ENCODE peak calls at places on chromosomes 12 and 14, in six cellular contexts. T is CD4-positive, alpha-beta T cell; I is adrenal gland; A is dorsolateral prefrontal cortex; Z is cardiac muscle cell; B is keratinocyte. W is an unnamed sample.
A peak's percentile ranks its signal among the peaks of the same experiment; 100 is the strongest.

GRCh38 chr14:101474563-101475467 is 86.5 kb upstream of the DIO3 start:
- DNase-seq in B (no peak), I (no peak), A (peak; percentile 30), Z (no peak), T (no peak), W (no peak)

GRCh38 chr12:40662366-40662765 is 29.9 kb upstream of the CNTN1 start:
- DNase-seq in T (no peak), Z (no peak), B (no peak), I (no peak), A (no peak), W (no peak)

GRCh38 chr12:3099146-3099545 is 22.0 kb downstream of the TSPAN9 start:
- DNase-seq in I (no peak), Z (no peak), B (no peak), T (no peak), A (no peak), W (no peak)

GRCh38 chr12:94204647-94205247 is 56.4 kb downstream of the PLXNC1 start:
- DNase-seq in I (no peak), B (no peak), T (no peak), Z (no peak), A (no peak), W (no peak)

GRCh38 chr12:99386907-99387306 is 260.6 kb upstream of the GARIN6 start:
- DNase-seq in T (no peak), I (no peak), B (peak; percentile 0), A (no peak), Z (peak; percentile 50), W (no peak)

GRCh38 chr12:51188359-51189051 is 15.6 kb upstream of the TFCP2 start:
- DNase-seq in Z (no peak), T (no peak), A (no peak), B (no peak), I (no peak), W (no peak)

GRCh38 chr14:81164167-81164774 is 56.5 kb downstream of the GTF2A1 start:
- DNase-seq in T (peak; percentile 19), A (peak; percentile 64), Z (peak; percentile 73), B (peak; percentile 45), I (peak; percentile 83), W (no peak)

GRCh38 chr12:26701604-26702215 is 131.3 kb downstream of the ITPR2 start:
- DNase-seq in A (no peak), I (no peak), T (no peak), Z (peak; percentile 69), B (peak; percentile 5), W (no peak)

GRCh38 chr12:93609281-93610192 is 37.1 kb downstream of the SOCS2 start:
- DNase-seq in I (no peak), Z (no peak), A (no peak), B (no peak), T (no peak), W (no peak)

GRCh38 chr14:69882915-69883314 is 3.7 kb downstream of the SMOC1 start:
- DNase-seq in I (no peak), T (no peak), B (no peak), A (no peak), Z (no peak), W (no peak)

GRCh38 chr12:78403681-78404080 is 460.9 kb upstream of the SYT1 start:
- DNase-seq in I (no peak), Z (peak; percentile 50), B (no peak), T (no peak), A (no peak), W (no peak)

GRCh38 chr14:103765526-103765925 is 49.9 kb downstream of the ZFYVE21 start:
- DNase-seq in Z (no peak), T (no peak), B (no peak), I (no peak), A (no peak), W (no peak)

GRCh38 chr12:48816148-48816854 is 2.0 kb upstream of the CACNB3 start:
- DNase-seq in A (no peak), T (no peak), B (no peak), I (no peak), Z (peak; percentile 17), W (no peak)

GRCh38 chr12:17079251-17079909 is 473.4 kb upstream of the LMO3 start:
- DNase-seq in I (no peak), T (no peak), A (no peak), Z (no peak), B (no peak), W (no peak)

GRCh38 chr12:51056242-51056641 is 8.1 kb downstream of the LETMD1 start:
- DNase-seq in B (no peak), I (peak; percentile 74), Z (peak; percentile 77), A (no peak), T (no peak), W (no peak)

GRCh38 chr14:89108608-89109007 is 284.2 kb downstream of the TTC8 start:
- DNase-seq in A (no peak), T (no peak), I (no peak), Z (no peak), B (no peak), W (no peak)

GRCh38 chr12:98861232-98861631 is 216.1 kb downstream of the APAF1 start:
- DNase-seq in B (no peak), T (no peak), A (no peak), I (no peak), Z (no peak), W (no peak)

GRCh38 chr12:39227218-39227617 is 215.7 kb downstream of the KIF21A start:
- DNase-seq in A (no peak), Z (peak; percentile 1), I (no peak), B (no peak), T (no peak), W (no peak)

GRCh38 chr14:92539419-92539818 is 25.8 kb downstream of the RIN3 start:
- DNase-seq in B (no peak), T (no peak), A (no peak), I (no peak), Z (no peak), W (no peak)

GRCh38 chr14:61503167-61503801 is 181.9 kb downstream of the PRKCH start:
- DNase-seq in I (no peak), A (no peak), Z (peak; percentile 81), T (peak; percentile 67), B (no peak), W (no peak)

GRCh38 chr14:22836301-22837058 is at the start of gene MMP14:
- DNase-seq in T (no peak), B (no peak), Z (peak; percentile 95), I (peak; percentile 77), A (no peak), W (no peak)

GRCh38 chr14:104681689-104682074 is 7.7 kb upstream of the INF2 start:
- DNase-seq in B (no peak), I (peak; percentile 86), Z (peak; percentile 93), A (peak; percentile 90), T (no peak), W (no peak)

GRCh38 chr14:95460647-95461478 is 55.6 kb downstream of the SYNE3 start:
- DNase-seq in B (peak; percentile 67), T (no peak), A (peak; percentile 91), Z (peak; percentile 66), I (no peak), W (no peak)

GRCh38 chr14:75042040-75042439 is 9.2 kb downstream of the MLH3 start:
- DNase-seq in T (no peak), Z (no peak), A (no peak), B (no peak), I (no peak), W (no peak)

GRCh38 chr12:124864326-124864752 is 675 bp upstream of the SCARB1 start:
- DNase-seq in T (no peak), A (no peak), B (no peak), Z (no peak), I (no peak), W (no peak)

GRCh38 chr14:61489527-61489926 is 168.1 kb downstream of the PRKCH start:
- DNase-seq in B (no peak), I (no peak), Z (no peak), T (no peak), A (no peak), W (no peak)

GRCh38 chr12:7705846-7706245 is 5.4 kb upstream of the DPPA3 start:
- DNase-seq in I (no peak), B (no peak), T (no peak), A (no peak), Z (no peak), W (no peak)

GRCh38 chr12:123934829-123935228 is 37.8 kb downstream of the CCDC92 start:
- DNase-seq in A (peak; percentile 35), T (no peak), B (no peak), Z (peak; percentile 51), I (no peak), W (no peak)

GRCh38 chr12:75634244-75635222 is 123.1 kb upstream of the KRR1 start:
- DNase-seq in A (no peak), Z (peak; percentile 40), B (no peak), I (no peak), T (no peak), W (no peak)
- H3K27ac ChIP-seq in A (no peak overlapping the region), Z (no peak overlapping the region), B (no peak overlapping the region), I (no peak overlapping the region), T (no peak overlapping the region), W (no peak overlapping the region)

DNA sequence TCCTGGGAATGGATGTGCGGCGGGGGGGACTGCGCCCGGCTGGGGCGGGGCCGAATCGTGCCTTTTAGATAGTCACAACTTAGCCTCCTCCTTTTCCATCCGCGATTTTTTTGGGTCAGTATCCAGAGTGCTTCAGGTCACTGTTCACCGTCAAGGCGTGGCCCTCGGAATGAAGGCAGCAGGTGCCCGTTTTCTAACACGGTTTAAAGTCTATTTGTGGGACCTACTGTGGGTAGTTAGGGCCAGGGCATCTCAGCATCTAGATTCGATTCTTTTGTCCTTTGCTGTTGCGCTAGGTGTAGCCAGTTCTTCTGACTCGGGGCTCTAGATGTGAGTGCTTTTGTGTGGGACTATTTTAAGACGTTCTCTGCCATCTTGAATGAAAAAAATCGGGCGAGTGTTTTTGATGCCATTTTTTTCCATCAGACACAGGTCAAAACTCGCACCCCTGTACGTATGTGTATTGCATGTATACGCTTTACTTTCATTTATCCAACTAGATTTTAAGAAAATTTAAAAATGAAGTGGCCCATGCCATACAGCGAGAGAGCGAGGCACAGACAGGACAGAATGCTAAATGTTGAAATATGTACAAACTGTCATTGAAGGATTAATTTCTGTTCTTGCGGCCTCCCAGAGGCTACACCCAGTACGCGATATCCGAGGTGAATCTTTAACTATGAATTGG is 701 bp downstream of the VEZT start:
- DNase-seq in I (no peak), T (peak; percentile 25), A (no peak), B (no peak), Z (peak; percentile 56), W (no peak)
- H3K27ac ChIP-seq in I (peak overlapping the region; percentile 86), T (peak overlapping the region; percentile 96), A (peak overlapping the region; percentile 98), B (peak overlapping the region; percentile 89), Z (peak overlapping the region; percentile 91), W (peak overlapping the region; percentile 99)

GRCh38 chr12:113158439-113159203 is 9.1 kb downstream of the CFAP73 start:
- DNase-seq in B (no peak), I (no peak), T (no peak), Z (no peak), A (no peak), W (no peak)
- H3K27ac ChIP-seq in B (no peak overlapping the region), I (no peak overlapping the region), T (no peak overlapping the region), Z (no peak overlapping the region), A (no peak overlapping the region), W (no peak overlapping the region)

GRCh38 chr12:66191547-66192126 is 2.6 kb downstream of the IRAK3 start:
- DNase-seq in A (no peak), T (no peak), I (no peak), B (no peak), Z (no peak), W (no peak)

GRCh38 chr12:66187822-66188221 is 1.2 kb upstream of the IRAK3 start:
- DNase-seq in A (no peak), B (no peak), T (no peak), Z (no peak), I (no peak), W (no peak)

GRCh38 chr12:66188584-66189475 is at the start of gene IRAK3:
- DNase-seq in A (peak; percentile 61), I (peak; percentile 77), T (no peak), Z (peak; percentile 83), B (no peak), W (peak; percentile 13)

GRCh38 chr12:66190519-66191406 is 1.7 kb downstream of the IRAK3 start:
- DNase-seq in Z (peak; percentile 45), B (no peak), A (no peak), T (no peak), I (no peak), W (no peak)

GRCh38 chr12:66189476-66189823 is 436 bp downstream of the IRAK3 start:
- DNase-seq in B (no peak), Z (peak; percentile 46), A (no peak), T (no peak), I (no peak), W (no peak)
- H3K27ac ChIP-seq in B (no peak overlapping the region), Z (no peak overlapping the region), A (no peak overlapping the region), T (no peak overlapping the region), I (no peak overlapping the region), W (peak overlapping the region; percentile 94)